ENCODE peak calls at places on chromosomes 2 and 18, in five cellular contexts. S is transverse colon, X is HepG2, B is stomach, C is upper lobe of left lung. V is an unnamed sample.

GRCh38 chr2:139478191-139478914 is 698.2 kb upstream of the NXPH2 start:
- DNase-seq in X (no peak), C (no peak), S (no peak), B (no peak), V (no peak)

GRCh38 chr2:190470256-190470826 is 62.2 kb downstream of the MFSD6 start:
- DNase-seq in S (no peak), X (no peak), B (no peak), C (no peak), V (no peak)

GRCh38 chr2:233414777-233415570 is 60.7 kb downstream of the DGKD start:
- DNase-seq in X (no peak), S (no peak), C (no peak), B (peak; percentile 65), V (no peak)

GRCh38 chr18:10514621-10515020 is 11.2 kb upstream of the NAPG start:
- DNase-seq in X (no peak), B (no peak), S (no peak), C (no peak), V (no peak)

GRCh38 chr2:195779491-195779890 is 122.5 kb downstream of the SLC39A10 start:
- DNase-seq in C (no peak), B (no peak), S (no peak), X (no peak), V (no peak)

GRCh38 chr18:48409591-48410094 is 460 bp upstream of the ZBTB7C start:
- DNase-seq in X (no peak), B (no peak), S (no peak), C (peak; percentile 91), V (no peak)

GRCh38 chr2:38610851-38611801 is 8.4 kb upstream of the HNRNPLL start:
- DNase-seq in C (no peak), X (peak; percentile 95), S (no peak), B (no peak), V (no peak)

GRCh38 chr2:59307196-59307595 is 1066.1 kb upstream of the FANCL start:
- DNase-seq in S (no peak), B (no peak), C (no peak), X (no peak), V (no peak)

GRCh38 chr18:60358516-60358915 is 14.1 kb downstream of the MC4R start:
- DNase-seq in C (no peak), S (no peak), B (no peak), X (no peak), V (no peak)

GRCh38 chr2:134491796-134492441 is 226.9 kb downstream of the TMEM163 start:
- DNase-seq in S (no peak), B (peak; percentile 50), C (no peak), X (peak; percentile 18), V (no peak)

GRCh38 chr18:79507076-79507545 is 111.4 kb downstream of the NFATC1 start:
- DNase-seq in C (peak; percentile 87), B (peak; percentile 69), X (no peak), S (peak; percentile 39), V (no peak)

GRCh38 chr18:76530846-76531245 is 35.8 kb upstream of the ZNF516 start:
- DNase-seq in C (no peak), S (no peak), B (no peak), X (no peak), V (no peak)

GRCh38 chr2:69034845-69035244 is 21.9 kb downstream of the ANTXR1 start:
- DNase-seq in X (no peak), B (no peak), S (no peak), C (no peak), V (no peak)

GRCh38 chr2:111622859-111623258 is 261.1 kb downstream of the ANAPC1 start:
- DNase-seq in X (no peak), C (peak; percentile 20), S (no peak), B (no peak), V (no peak)

GRCh38 chr2:168766600-168766999 is 35.8 kb upstream of the NOSTRIN start:
- DNase-seq in S (no peak), B (no peak), X (no peak), C (no peak), V (no peak)

GRCh38 chr2:206054952-206055351 is 31.0 kb downstream of the INO80D start:
- DNase-seq in X (no peak), S (no peak), B (no peak), C (no peak), V (no peak)

GRCh38 chr2:54627973-54628372 is 95.5 kb upstream of the EML6 start:
- DNase-seq in S (no peak), X (no peak), B (no peak), C (no peak), V (no peak)
- H3K36me3 ChIP-seq in S (peaks cover 63% of the 10 kb centered on the region), X (peaks cover 97% of the 10 kb centered on the region), B (peaks cover 100% of the 10 kb centered on the region), C (peaks cover 94% of the 10 kb centered on the region), V (peaks cover 88% of the 10 kb centered on the region)

DNA sequence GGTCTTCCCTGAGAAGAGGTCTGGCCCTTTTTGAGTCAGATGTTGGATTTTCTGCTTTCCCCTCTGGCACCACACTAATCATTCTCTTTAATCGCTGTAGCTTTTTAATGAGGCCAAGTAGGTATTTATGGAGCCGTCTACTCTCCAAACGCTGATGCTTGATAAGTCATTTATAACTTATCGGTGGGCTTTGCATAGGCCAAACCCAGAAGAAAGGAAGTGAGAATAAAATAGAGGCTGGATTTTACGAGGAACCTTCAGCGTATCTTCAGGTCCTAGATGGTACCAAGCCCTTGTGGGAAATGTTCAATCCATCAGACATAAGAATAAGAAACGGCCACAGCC is 142.5 kb upstream of the CTAGE1 start:
- DNase-seq in S (no peak), X (no peak), B (no peak), C (no peak), V (no peak)
- H3K4me3 ChIP-seq in S (no peak overlapping the region), X (no peak overlapping the region), B (peak overlapping the region; percentile 59), C (no peak overlapping the region), V (peak overlapping the region; percentile 54)

DNA sequence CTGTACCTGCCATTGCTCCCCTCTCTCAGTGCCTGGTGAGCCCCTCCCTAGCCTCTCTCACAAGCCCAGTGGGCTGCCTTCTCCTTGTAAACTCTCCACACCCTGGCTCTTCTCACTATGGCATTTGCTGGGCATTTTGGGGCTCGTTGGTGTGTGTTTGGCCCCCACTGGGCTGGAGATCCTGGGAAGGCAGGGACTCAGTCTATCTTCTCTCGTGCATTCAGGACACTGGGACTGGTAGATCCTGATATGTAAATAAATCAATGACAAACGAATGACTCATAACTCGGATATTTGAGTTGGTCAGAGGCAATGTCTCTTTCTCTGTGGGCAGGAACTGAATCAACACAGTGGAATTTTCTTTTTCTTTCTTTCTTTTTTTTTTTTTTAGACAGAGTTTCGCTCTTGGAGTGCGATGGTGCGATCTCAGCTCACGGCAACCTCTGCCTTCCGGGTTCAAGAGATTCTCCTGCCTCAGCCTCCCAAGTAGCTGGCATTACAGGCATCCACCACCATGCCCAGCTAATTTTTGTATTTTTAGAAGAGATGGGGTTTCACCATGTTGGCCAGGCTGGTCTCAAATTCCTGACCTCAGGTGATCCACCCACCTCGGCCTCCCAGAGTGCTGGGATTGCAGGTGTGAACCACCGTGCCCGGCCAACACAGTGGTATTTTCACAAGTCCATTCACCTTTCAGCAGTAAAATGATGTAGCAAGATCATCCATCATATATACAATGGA is 144.6 kb upstream of the SPRED2 start:
- DNase-seq in S (no peak), X (peak; percentile 91), B (no peak), C (no peak), V (no peak)
- TF ChIP-seq POLR2AphosphoS5 in S (no peak), X (no peak), B (no peak), C (no peak), V (no peak)

GRCh38 chr2:15619076-15619475 is 27.4 kb downstream of the DDX1 start:
- DNase-seq in C (peak; percentile 68), X (no peak), B (no peak), S (no peak), V (no peak)
- H3K36me3 ChIP-seq in C (peaks cover 56% of the 10 kb centered on the region), X (peaks cover 88% of the 10 kb centered on the region), B (peaks cover 89% of the 10 kb centered on the region), S (peaks cover 73% of the 10 kb centered on the region), V (peaks cover 68% of the 10 kb centered on the region)

GRCh38 chr2:161417428-161418274 is 1.6 kb downstream of the TBR1 start:
- DNase-seq in S (no peak), X (no peak), C (no peak), B (no peak), V (no peak)
- H3K4me3 ChIP-seq in S (no peak overlapping the region), X (no peak overlapping the region), C (no peak overlapping the region), B (no peak overlapping the region), V (no peak overlapping the region)